ENCODE peak calls at places on chromosomes 16 and 17, in five cellular contexts. N is PC-3, B is esophagus squamous epithelium, W is Panc1, A is tibial artery. E is an unnamed sample.

GRCh38 chr17:57881143-57881542 is 31.3 kb upstream of the MRPS23 start:
- DNase-seq in B (no peak), N (no peak), A (no peak), W (no peak), E (no peak)

GRCh38 chr16:12685806-12686205 is 117.9 kb downstream of the CPPED1 start:
- DNase-seq in A (no peak), W (no peak), B (no peak), N (no peak), E (no peak)

GRCh38 chr16:72853575-72853974 is 194.4 kb downstream of the ZFHX3 start:
- DNase-seq in W (no peak), B (no peak), A (no peak), N (no peak), E (no peak)

GRCh38 chr17:82092995-82093751 is 4.9 kb downstream of the FASN start:
- DNase-seq in B (no peak), N (no peak), A (no peak), W (no peak), E (no peak)

GRCh38 chr17:64240261-64240740 is 22.8 kb downstream of the TEX2 start:
- DNase-seq in N (no peak), W (no peak), B (no peak), A (no peak), E (no peak)

GRCh38 chr16:79601092-79601977 is 798 bp upstream of the MAF start:
- DNase-seq in N (no peak), W (no peak), B (no peak), A (peak), E (no peak)

GRCh38 chr16:24612656-24613055 is 73.3 kb downstream of the RBBP6 start:
- DNase-seq in A (no peak), N (no peak), W (no peak), B (no peak), E (no peak)

GRCh38 chr17:43758497-43759174 is at the start of gene SOST:
- DNase-seq in W (no peak), N (no peak), A (peak), B (no peak), E (no peak)

GRCh38 chr17:40980594-40980993 is 3.5 kb downstream of the KRT40 start:
- DNase-seq in B (no peak), N (no peak), W (no peak), A (no peak), E (no peak)

GRCh38 chr16:12439443-12440232 is 364.0 kb downstream of the CPPED1 start:
- DNase-seq in N (peak), W (no peak), A (no peak), B (no peak), E (no peak)

GRCh38 chr16:28012031-28012445 is 51.5 kb downstream of the GSG1L start:
- DNase-seq in B (no peak), W (no peak), A (no peak), N (no peak), E (no peak)

GRCh38 chr17:68033636-68034451 is 1.7 kb upstream of the KPNA2 start:
- DNase-seq in A (no peak), B (no peak), W (no peak), N (peak), E (no peak)

GRCh38 chr17:79777844-79778503 is at the start of gene CBX2:
- DNase-seq in W (no peak), B (no peak), N (peak), A (peak), E (peak)

GRCh38 chr17:73984981-73985380 is 218.5 kb upstream of the RPL38 start:
- DNase-seq in A (no peak), B (no peak), N (no peak), W (no peak), E (no peak)

GRCh38 chr17:44071772-44072171 is 1.2 kb downstream of the G6PC3 start:
- DNase-seq in N (peak), W (no peak), A (no peak), B (no peak), E (no peak)

GRCh38 chr16:81987706-81988105 is 23.6 kb downstream of the SDR42E1 start:
- DNase-seq in W (no peak), N (peak), A (no peak), B (no peak), E (no peak)

GRCh38 chr17:41914358-41914766 is 4.4 kb downstream of the ACLY start:
- DNase-seq in B (no peak), N (no peak), W (no peak), A (no peak), E (no peak)

GRCh38 chr17:4249452-4250029 is 14.2 kb downstream of the ANKFY1 start:
- DNase-seq in W (no peak), B (no peak), A (no peak), N (peak), E (no peak)

GRCh38 chr16:48603647-48604376 is 6.2 kb downstream of the N4BP1 start:
- DNase-seq in B (no peak), W (no peak), N (no peak), A (no peak), E (no peak)

GRCh38 chr17:61338000-61338864 is 61.4 kb upstream of the TBX2 start:
- DNase-seq in W (peak), N (peak), B (no peak), A (no peak), E (no peak)

GRCh38 chr17:61333151-61333550 is 66.5 kb upstream of the TBX2 start:
- DNase-seq in B (no peak), W (no peak), A (no peak), N (no peak), E (no peak)

GRCh38 chr17:65956814-65957213 is 235.1 kb downstream of the CEP112 start:
- DNase-seq in W (no peak), A (no peak), N (peak), B (no peak), E (no peak)

GRCh38 chr17:30363715-30364202 is 15.0 kb upstream of the CPD start:
- DNase-seq in N (peak), B (no peak), W (peak), A (no peak), E (peak)

DNA sequence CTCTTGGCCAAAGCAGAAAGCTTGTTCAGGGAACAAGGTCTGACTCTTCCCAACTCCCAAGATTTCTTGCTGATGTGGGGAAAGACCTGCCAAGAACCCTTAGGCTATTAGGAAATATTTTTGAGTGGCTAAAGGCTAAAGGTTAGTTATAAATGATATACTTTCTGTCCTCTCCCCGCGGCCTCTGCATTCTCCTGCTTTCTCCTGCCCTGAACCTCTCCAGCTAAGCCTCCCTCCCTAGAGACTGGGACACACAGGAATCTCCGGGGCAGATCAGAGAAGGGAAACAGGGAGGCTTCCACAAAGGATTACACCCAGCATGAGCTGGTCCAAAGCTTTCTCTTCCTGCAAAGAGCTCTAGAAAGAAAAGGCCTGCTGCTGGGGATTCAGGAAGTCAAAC is 2.3 kb downstream of the SLC43A2 start:
- DNase-seq in N (no peak), A (no peak), B (no peak), W (no peak), E (no peak)
- H3K27ac ChIP-seq in N (no peak), A (no peak), B (peak), W (no peak), E (no peak)

DNA sequence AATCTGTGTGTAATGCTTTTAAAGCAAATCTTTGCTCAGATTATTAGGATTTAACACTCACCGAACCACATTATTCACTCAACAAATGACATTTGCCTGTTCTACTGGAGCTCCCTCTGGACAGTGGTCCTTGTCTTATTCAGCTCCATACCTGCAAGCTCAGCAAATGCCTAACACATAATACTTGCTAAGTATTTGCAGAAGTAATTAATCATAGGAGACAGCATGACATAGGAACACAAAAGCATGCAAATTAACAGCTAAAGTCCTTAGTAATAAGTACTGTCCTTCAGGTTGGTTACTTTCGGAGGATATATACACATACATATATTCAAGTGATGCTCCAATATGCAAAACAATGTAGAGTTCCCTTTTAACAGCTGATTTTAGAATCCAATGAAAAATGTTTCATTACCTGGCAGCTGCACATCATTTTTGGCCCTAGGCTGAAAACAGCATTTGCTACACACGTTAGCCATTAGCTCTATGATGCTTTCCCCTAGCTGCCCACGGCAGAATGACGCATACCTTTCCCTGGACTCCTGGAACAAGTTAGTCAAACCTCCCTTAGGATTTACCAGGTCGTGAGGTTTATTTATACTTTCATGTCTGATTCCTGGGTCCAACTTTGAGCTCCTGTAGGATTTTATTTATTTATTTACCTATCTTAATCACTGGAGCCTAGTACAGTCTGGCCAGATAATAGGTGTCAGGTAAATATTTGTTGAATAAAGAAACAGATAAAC is 8.6 kb downstream of the BRD7 start:
- DNase-seq in B (no peak), W (no peak), A (peak), N (peak), E (peak)
- H3K27ac ChIP-seq in B (no peak), W (no peak), A (peak), N (peak), E (peak)

DNA sequence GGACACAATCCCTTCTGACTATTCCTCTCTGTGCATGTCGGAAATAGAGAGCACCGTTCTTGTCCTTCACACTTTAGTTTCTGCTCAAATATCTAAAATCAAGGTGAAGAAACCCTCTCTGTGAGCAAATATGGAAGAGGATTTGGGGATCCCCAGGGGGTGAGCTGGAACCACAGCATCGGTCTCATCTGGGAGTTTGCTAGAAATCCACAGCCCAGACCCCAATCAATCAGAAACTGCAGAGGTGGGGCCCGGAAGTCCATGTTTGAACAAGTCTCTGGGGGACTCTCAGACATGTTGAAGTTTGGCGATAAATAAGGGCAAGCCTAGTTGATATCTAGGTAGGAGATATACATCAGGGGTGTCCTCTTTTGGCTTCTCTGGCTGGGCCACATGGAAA is 168.2 kb upstream of the FOXF1 start:
- DNase-seq in W (no peak), A (peak), N (no peak), B (no peak), E (no peak)
- H3K27ac ChIP-seq in W (no peak), A (no peak), N (no peak), B (peak), E (no peak)

DNA sequence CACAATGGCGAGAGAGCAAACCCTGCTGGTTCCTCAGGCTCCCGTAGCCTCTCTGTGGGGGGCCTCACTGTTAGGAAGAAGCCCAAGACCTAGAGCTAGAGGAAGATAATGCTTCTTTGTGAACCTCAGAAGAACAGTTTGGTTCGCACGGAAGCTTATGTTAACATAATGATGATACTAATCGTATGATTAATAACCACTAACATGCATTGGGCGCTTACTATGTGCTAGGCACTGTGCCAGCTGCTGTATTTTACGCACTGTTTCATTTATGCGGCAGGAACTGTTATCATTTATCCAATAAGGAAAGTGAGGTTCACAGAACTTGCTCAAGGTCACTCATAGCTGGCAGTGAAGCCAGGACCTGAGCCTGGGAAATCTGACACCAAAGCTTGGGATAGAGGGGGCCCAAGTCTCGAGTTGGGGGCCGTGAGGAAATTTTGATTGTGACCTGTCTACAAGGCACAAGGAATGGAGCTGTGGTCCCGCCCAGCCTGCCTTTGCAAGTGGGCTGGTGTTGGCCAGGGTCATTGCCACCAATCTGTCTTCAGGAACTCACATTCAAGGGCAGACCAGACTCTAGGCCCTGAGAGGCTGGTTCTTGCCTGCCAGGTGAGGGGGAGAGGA is 6.8 kb downstream of the PRCD start:
- DNase-seq in W (no peak), N (peak), A (no peak), B (no peak), E (peak)
- H3K27ac ChIP-seq in W (peak), N (peak), A (no peak), B (peak), E (peak)

GRCh38 chr16:1929578-1930337 is 11.5 kb upstream of the HS3ST6 start:
- DNase-seq in B (peak), W (no peak), N (peak), A (peak), E (no peak)

GRCh38 chr16:1932050-1933028 is 10.7 kb downstream of the MSRB1 start:
- DNase-seq in N (peak), A (no peak), W (no peak), B (no peak), E (no peak)

GRCh38 chr16:1933097-1933661 is 9.8 kb downstream of the MSRB1 start:
- DNase-seq in A (no peak), B (no peak), W (no peak), N (no peak), E (no peak)

GRCh38 chr16:1929105-1929504 is 10.9 kb upstream of the HS3ST6 start:
- DNase-seq in B (no peak), A (no peak), W (no peak), N (no peak), E (no peak)

DNA sequence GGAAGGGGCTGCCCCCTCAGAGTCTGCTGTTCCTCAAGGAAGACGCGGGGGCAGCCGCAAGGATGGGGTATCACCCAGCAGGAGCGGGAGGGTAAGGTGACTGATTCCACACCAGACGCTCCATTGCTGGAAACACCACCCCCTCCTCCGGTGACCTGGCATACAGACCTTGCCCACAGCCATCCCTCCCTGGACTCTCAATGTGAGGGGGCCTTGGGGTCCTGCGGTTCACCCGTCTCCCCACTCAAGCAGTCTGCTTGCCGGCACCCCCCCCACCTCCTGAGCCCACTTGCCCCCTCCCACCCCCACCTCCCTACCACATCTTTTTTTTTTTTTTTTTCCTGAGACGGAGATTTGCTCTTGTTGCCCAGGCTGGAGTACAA is 12.1 kb upstream of the HS3ST6 start:
- DNase-seq in B (no peak), W (no peak), A (no peak), N (no peak), E (no peak)
- H3K27ac ChIP-seq in B (no peak), W (no peak), A (no peak), N (no peak), E (no peak)